ENCODE peak calls at places on chromosomes 6 and 20, in four cellular contexts. One of them, this sample, is unnamed.

GRCh38 chr6:31908791-31909190 is 6.9 kb upstream of the ZBTB12 start:
- DNase-seq in glomerular endothelial cell: no peak
- DNase-seq in GM10248: peak
- DNase-seq in AG04450: peak
- DNase-seq in this sample: no peak

GRCh38 chr6:157789861-157790260 is 33.2 kb upstream of the SNX9 start:
- DNase-seq in glomerular endothelial cell: no peak
- DNase-seq in GM10248: no peak
- DNase-seq in AG04450: no peak
- DNase-seq in this sample: no peak

GRCh38 chr6:11009353-11009752 is 34.8 kb downstream of the ELOVL2 start:
- DNase-seq in glomerular endothelial cell: no peak
- DNase-seq in GM10248: no peak
- DNase-seq in AG04450: no peak
- DNase-seq in this sample: no peak

GRCh38 chr6:118651282-118652050 is at the start of gene CEP85L:
- DNase-seq in glomerular endothelial cell: no peak
- DNase-seq in GM10248: peak
- DNase-seq in AG04450: peak
- DNase-seq in this sample: peak

GRCh38 chr6:43725643-43726580 is 38.3 kb upstream of the MRPS18A start:
- DNase-seq in glomerular endothelial cell: no peak
- DNase-seq in GM10248: no peak
- DNase-seq in AG04450: no peak
- DNase-seq in this sample: peak

GRCh38 chr6:3226422-3227362 is 761 bp downstream of the TUBB2B start:
- DNase-seq in glomerular endothelial cell: no peak
- DNase-seq in GM10248: peak
- DNase-seq in AG04450: no peak
- DNase-seq in this sample: no peak

GRCh38 chr20:36465109-36466080 is 75.9 kb upstream of the MYL9 start:
- DNase-seq in glomerular endothelial cell: no peak
- DNase-seq in GM10248: no peak
- DNase-seq in AG04450: peak
- DNase-seq in this sample: no peak

GRCh38 chr20:3226093-3226492 is 12.9 kb downstream of the SLC4A11 start:
- DNase-seq in glomerular endothelial cell: no peak
- DNase-seq in GM10248: no peak
- DNase-seq in AG04450: no peak
- DNase-seq in this sample: no peak

GRCh38 chr20:9829835-9830234 is 9.0 kb downstream of the PAK5 start:
- DNase-seq in glomerular endothelial cell: no peak
- DNase-seq in GM10248: no peak
- DNase-seq in AG04450: no peak
- DNase-seq in this sample: no peak

GRCh38 chr20:56765172-56766073 is 136.3 kb downstream of the TFAP2C start:
- DNase-seq in glomerular endothelial cell: no peak
- DNase-seq in GM10248: no peak
- DNase-seq in AG04450: no peak
- DNase-seq in this sample: no peak